ENCODE peak calls at places on chromosomes 4 and X, in four cellular contexts. M, K, L and B are unnamed samples.
A peak's percentile ranks its signal among the peaks of the same experiment; 100 is the strongest.

GRCh38 chrX:150841466-150842197 is 56.8 kb downstream of the CD99L2 start:
- DNase-seq in M (no peak), K (no peak), L (no peak), B (no peak)

GRCh38 chr4:26288308-26288982 is 32.4 kb upstream of the RBPJ start:
- DNase-seq in M (peak; percentile 14), K (no peak), L (peak; percentile 39), B (no peak)

GRCh38 chr4:67934628-67935027 is 28.7 kb downstream of the TMPRSS11A start:
- DNase-seq in M (no peak), K (no peak), L (no peak), B (no peak)

GRCh38 chr4:147482281-147482680 is 1.4 kb downstream of the EDNRA start:
- DNase-seq in M (no peak), K (no peak), L (no peak), B (no peak)

GRCh38 chrX:105136786-105137185 is 83.7 kb downstream of the TEX13A start:
- DNase-seq in M (no peak), K (no peak), L (no peak), B (no peak)

GRCh38 chr4:113908829-113909228 is 70.6 kb downstream of the ARSJ start:
- DNase-seq in M (no peak), K (no peak), L (no peak), B (peak; percentile 11)

GRCh38 chrX:15751160-15751819 is 13.2 kb downstream of the CA5B start:
- DNase-seq in M (no peak), K (no peak), L (no peak), B (no peak)

GRCh38 chr4:56450342-56450741 is 14.3 kb downstream of the PAICS start:
- DNase-seq in M (no peak), K (no peak), L (no peak), B (no peak)

GRCh38 chr4:182917182-182918043 is at the start of gene DCTD:
- DNase-seq in M (peak; percentile 30), K (peak; percentile 87), L (peak; percentile 79), B (peak; percentile 64)

GRCh38 chrX:145856181-145856580 is 38.6 kb downstream of the SLITRK2 start:
- DNase-seq in M (no peak), K (no peak), L (no peak), B (no peak)

GRCh38 chr4:11710484-11710883 is 281.8 kb upstream of the HS3ST1 start:
- DNase-seq in M (no peak), K (no peak), L (no peak), B (no peak)

GRCh38 chr4:139824882-139825522 is 159.4 kb downstream of the MGST2 start:
- DNase-seq in M (no peak), K (no peak), L (no peak), B (no peak)